ENCODE peak calls at places on chromosome 17, in six cellular contexts. F is activated CD8-positive, alpha-beta memory T cell treated with anti-CD3 and anti-CD28 coated beads, Interleukin-2, amount 10 ng/mL, durations not matched to agents 7 days and 5 days; B is activated B cell treated with CpG ODN at 0.5 μM for 24 hours; S is Right ventricle myocardium superior; H is effector memory CD8-positive, alpha-beta T cell; W is T-helper 17 cell. M is an unnamed sample.
A peak's percentile ranks its signal among the peaks of the same experiment; 100 is the strongest.

GRCh38 chr17:7615265-7615747 is 609 bp upstream of the FXR2 start:
- ATAC-seq in F (no peak), B (peak; percentile 14), S (no peak), H (peak; percentile 31), W (peak; percentile 38), M (no peak)

GRCh38 chr17:29918922-29919856 is 10.8 kb downstream of the SSH2 start:
- ATAC-seq in F (no peak), B (no peak), S (no peak), H (no peak), W (no peak), M (no peak)

GRCh38 chr17:55303701-55304145 is 39.0 kb downstream of the HLF start:
- ATAC-seq in F (peak; percentile 51), B (peak; percentile 61), S (no peak), H (no peak), W (no peak), M (peak; percentile 71)

GRCh38 chr17:13372432-13372831 is 229.3 kb downstream of the HS3ST3A1 start:
- ATAC-seq in F (no peak), B (no peak), S (peak; percentile 20), H (no peak), W (no peak), M (no peak)

GRCh38 chr17:3636908-3637373 is 381 bp downstream of the CTNS start:
- ATAC-seq in F (no peak), B (no peak), S (no peak), H (no peak), W (no peak), M (peak; percentile 2)

GRCh38 chr17:9363440-9364350 is 211.9 kb downstream of the STX8 start:
- ATAC-seq in F (no peak), B (no peak), S (no peak), H (no peak), W (no peak), M (no peak)

GRCh38 chr17:82592751-82593589 is 55.3 kb downstream of the WDR45B start:
- ATAC-seq in F (peak; percentile 25), B (peak; percentile 61), S (peak; percentile 50), H (peak; percentile 61), W (peak; percentile 67), M (peak; percentile 20)

GRCh38 chr17:33436321-33436720 is 143.2 kb upstream of the ASIC2 start:
- ATAC-seq in F (no peak), B (no peak), S (no peak), H (no peak), W (no peak), M (no peak)

GRCh38 chr17:6591599-6592158 is 35.3 kb upstream of the PITPNM3 start:
- ATAC-seq in F (no peak), B (no peak), S (no peak), H (no peak), W (no peak), M (no peak)

GRCh38 chr17:17999364-18000007 is 26.8 kb downstream of the DRC3 start:
- ATAC-seq in F (no peak), B (no peak), S (no peak), H (no peak), W (no peak), M (no peak)

GRCh38 chr17:42520540-42520951 is 15.5 kb upstream of the NAGLU start:
- ATAC-seq in F (no peak), B (no peak), S (no peak), H (no peak), W (no peak), M (no peak)

GRCh38 chr17:8408371-8408770 is 10.7 kb upstream of the RNF222 start:
- ATAC-seq in F (no peak), B (no peak), S (no peak), H (no peak), W (no peak), M (no peak)

GRCh38 chr17:68349157-68349556 is 57.9 kb downstream of the ARSG start:
- ATAC-seq in F (peak; percentile 79), B (no peak), S (no peak), H (no peak), W (no peak), M (no peak)

GRCh38 chr17:50196036-50196435 is 5.4 kb downstream of the COL1A1 start:
- ATAC-seq in F (no peak), B (no peak), S (no peak), H (no peak), W (no peak), M (no peak)

GRCh38 chr17:48641541-48642058 is 15.4 kb upstream of the HOXB9 start:
- ATAC-seq in F (no peak), B (no peak), S (no peak), H (no peak), W (no peak), M (no peak)

GRCh38 chr17:73595068-73595865 is 49.0 kb downstream of the SDK2 start:
- ATAC-seq in F (no peak), B (no peak), S (peak; percentile 77), H (no peak), W (no peak), M (no peak)

GRCh38 chr17:76701471-76701967 is 9.2 kb downstream of the MXRA7 start:
- ATAC-seq in F (no peak), B (no peak), S (peak; percentile 1), H (no peak), W (no peak), M (no peak)

GRCh38 chr17:13634001-13634400 is 32.3 kb upstream of the HS3ST3A1 start:
- ATAC-seq in F (no peak), B (no peak), S (no peak), H (no peak), W (no peak), M (no peak)

GRCh38 chr17:29124931-29125270 is 55.3 kb downstream of the MYO18A start:
- ATAC-seq in F (no peak), B (no peak), S (peak; percentile 49), H (no peak), W (no peak), M (no peak)

GRCh38 chr17:51385208-51385607 is 124.9 kb downstream of the UTP18 start:
- ATAC-seq in F (no peak), B (no peak), S (no peak), H (no peak), W (no peak), M (no peak)

GRCh38 chr17:74452841-74453661 is 13.4 kb upstream of the CD300A start:
- ATAC-seq in F (no peak), B (no peak), S (no peak), H (no peak), W (no peak), M (no peak)

GRCh38 chr17:57600092-57600491 is 145.0 kb downstream of the CCDC182 start:
- ATAC-seq in F (peak; percentile 67), B (no peak), S (no peak), H (peak; percentile 59), W (peak; percentile 51), M (no peak)

GRCh38 chr17:66715745-66716156 is 119.2 kb upstream of the CACNG5 start:
- ATAC-seq in F (peak; percentile 28), B (no peak), S (peak; percentile 78), H (peak; percentile 32), W (peak; percentile 54), M (no peak)

GRCh38 chr17:7363311-7363710 is 8.4 kb downstream of the TMEM95 start:
- ATAC-seq in F (no peak), B (no peak), S (no peak), H (no peak), W (no peak), M (no peak)

GRCh38 chr17:13425390-13425789 is 176.3 kb downstream of the HS3ST3A1 start:
- ATAC-seq in F (no peak), B (no peak), S (no peak), H (no peak), W (no peak), M (no peak)

GRCh38 chr17:77458202-77459017 is 317.6 kb downstream of the SEC14L1 start:
- ATAC-seq in F (peak; percentile 11), B (no peak), S (no peak), H (peak; percentile 19), W (no peak), M (no peak)

GRCh38 chr17:8466466-8466865 is 30.8 kb downstream of the NDEL1 start:
- ATAC-seq in F (no peak), B (no peak), S (no peak), H (no peak), W (no peak), M (no peak)

GRCh38 chr17:56815711-56816110 is 18.0 kb downstream of the C17orf67 start:
- ATAC-seq in F (no peak), B (no peak), S (no peak), H (no peak), W (no peak), M (no peak)

GRCh38 chr17:60297729-60298293 is 94.1 kb downstream of the USP32 start:
- ATAC-seq in F (no peak), B (no peak), S (no peak), H (no peak), W (no peak), M (no peak)

GRCh38 chr17:18186271-18186982 is 2.8 kb downstream of the ALKBH5 start:
- ATAC-seq in F (no peak), B (no peak), S (no peak), H (no peak), W (no peak), M (no peak)

GRCh38 chr17:28916302-28916934 is 13.5 kb upstream of the DHRS13 start:
- ATAC-seq in F (peak; percentile 65), B (peak; percentile 90), S (peak; percentile 81), H (peak; percentile 79), W (peak; percentile 85), M (peak; percentile 80)

GRCh38 chr17:82863941-82864720 is 24.3 kb upstream of the ZNF750 start:
- ATAC-seq in F (peak; percentile 92), B (peak; percentile 88), S (peak; percentile 12), H (peak; percentile 85), W (peak; percentile 94), M (peak; percentile 96)

M was measured in stimulated activated memory B cell treated with anti-CD40 and anti-IgM and Interleukin-4, amounts not matched to agents 10 μg/mL and 1 μg/mL and 100 μg/mL, for 72 hours.